ENCODE peak calls at places on chromosome 11, in four cellular contexts. W is aorta; L is naive thymus-derived CD4-positive, alpha-beta T cell; N is cardiac muscle cell. O is an unnamed sample.

GRCh38 chr11:71201231-71201630 is 51.1 kb downstream of the SHANK2 start:
- DNase-seq in W (peak; percentile 36), L (no peak), N (no peak), O (no peak)

GRCh38 chr11:74278721-74279148 is 32.7 kb downstream of the P4HA3 start:
- DNase-seq in W (peak; percentile 77), L (no peak), N (no peak), O (no peak)

GRCh38 chr11:88345408-88345807 is 7.9 kb upstream of the CTSC start:
- DNase-seq in W (no peak), L (no peak), N (no peak), O (no peak)

GRCh38 chr11:60265373-60266214 is 14.9 kb upstream of the MS4A4A start:
- DNase-seq in W (no peak), L (peak; percentile 10), N (peak; percentile 43), O (no peak)

GRCh38 chr11:129189646-129190045 is 2.5 kb downstream of the ARHGAP32 start:
- DNase-seq in W (no peak), L (no peak), N (no peak), O (no peak)

GRCh38 chr11:93000511-93001476 is 31.3 kb downstream of the MTNR1B start:
- DNase-seq in W (no peak), L (no peak), N (no peak), O (no peak)

GRCh38 chr11:101583180-101584128 is at the start of gene TRPC6:
- DNase-seq in W (peak; percentile 40), L (no peak), N (peak; percentile 52), O (peak; percentile 71)

GRCh38 chr11:95802806-95803205 is 12.5 kb downstream of the CEP57 start:
- DNase-seq in W (no peak), L (no peak), N (no peak), O (no peak)

GRCh38 chr11:101127348-101127698 is 2.3 kb downstream of the PGR start:
- DNase-seq in W (peak; percentile 56), L (no peak), N (peak; percentile 22), O (peak; percentile 20)

GRCh38 chr11:13143486-13144297 is 133.9 kb upstream of the BMAL1 start:
- DNase-seq in W (no peak), L (no peak), N (no peak), O (no peak)

GRCh38 chr11:15909937-15910598 is 446.3 kb downstream of the SOX6 start:
- DNase-seq in W (no peak), L (no peak), N (no peak), O (no peak)

GRCh38 chr11:70527429-70528045 is 129.2 kb downstream of the CTTN start:
- DNase-seq in W (peak; percentile 29), L (no peak), N (no peak), O (no peak)

GRCh38 chr11:8233691-8234424 is 29.8 kb downstream of the LMO1 start:
- DNase-seq in W (no peak), L (no peak), N (no peak), O (no peak)

GRCh38 chr11:38718659-38719058 is 2120.6 kb upstream of the RAG2 start:
- DNase-seq in W (no peak), L (no peak), N (peak; percentile 19), O (no peak)

GRCh38 chr11:108916290-108916689 is 251.4 kb downstream of the DDX10 start:
- DNase-seq in W (no peak), L (no peak), N (no peak), O (no peak)

GRCh38 chr11:82732734-82733443 is 775 bp downstream of the FAM181B start:
- DNase-seq in W (peak; percentile 49), L (peak; percentile 22), N (peak; percentile 43), O (no peak)

GRCh38 chr11:120068114-120068573 is 69.8 kb downstream of the TRIM29 start:
- DNase-seq in W (no peak), L (no peak), N (no peak), O (no peak)

GRCh38 chr11:27216268-27217149 is 146.5 kb downstream of the CCDC34 start:
- DNase-seq in W (peak; percentile 57), L (no peak), N (peak; percentile 37), O (no peak)

GRCh38 chr11:75714211-75714610 is 3.4 kb upstream of the MOGAT2 start:
- DNase-seq in W (no peak), L (no peak), N (no peak), O (no peak)

GRCh38 chr11:93903989-93904388 is 53.6 kb upstream of the VSTM5 start:
- DNase-seq in W (no peak), L (no peak), N (no peak), O (no peak)

GRCh38 chr11:40384991-40385390 is 1074.5 kb downstream of the LRRC4C start:
- DNase-seq in W (no peak), L (no peak), N (no peak), O (no peak)

GRCh38 chr11:70528794-70529580 is 130.7 kb downstream of the CTTN start:
- DNase-seq in W (peak; percentile 37), L (no peak), N (no peak), O (no peak)

GRCh38 chr11:77508031-77508430 is 34.1 kb upstream of the PAK1 start:
- DNase-seq in W (no peak), L (no peak), N (no peak), O (no peak)
- H3K4me1 ChIP-seq in W (no peaks in the 10 kb centered on the region), L (no peaks in the 10 kb centered on the region), N (peaks cover 29% of the 10 kb centered on the region), O (no peaks in the 10 kb centered on the region)

DNA sequence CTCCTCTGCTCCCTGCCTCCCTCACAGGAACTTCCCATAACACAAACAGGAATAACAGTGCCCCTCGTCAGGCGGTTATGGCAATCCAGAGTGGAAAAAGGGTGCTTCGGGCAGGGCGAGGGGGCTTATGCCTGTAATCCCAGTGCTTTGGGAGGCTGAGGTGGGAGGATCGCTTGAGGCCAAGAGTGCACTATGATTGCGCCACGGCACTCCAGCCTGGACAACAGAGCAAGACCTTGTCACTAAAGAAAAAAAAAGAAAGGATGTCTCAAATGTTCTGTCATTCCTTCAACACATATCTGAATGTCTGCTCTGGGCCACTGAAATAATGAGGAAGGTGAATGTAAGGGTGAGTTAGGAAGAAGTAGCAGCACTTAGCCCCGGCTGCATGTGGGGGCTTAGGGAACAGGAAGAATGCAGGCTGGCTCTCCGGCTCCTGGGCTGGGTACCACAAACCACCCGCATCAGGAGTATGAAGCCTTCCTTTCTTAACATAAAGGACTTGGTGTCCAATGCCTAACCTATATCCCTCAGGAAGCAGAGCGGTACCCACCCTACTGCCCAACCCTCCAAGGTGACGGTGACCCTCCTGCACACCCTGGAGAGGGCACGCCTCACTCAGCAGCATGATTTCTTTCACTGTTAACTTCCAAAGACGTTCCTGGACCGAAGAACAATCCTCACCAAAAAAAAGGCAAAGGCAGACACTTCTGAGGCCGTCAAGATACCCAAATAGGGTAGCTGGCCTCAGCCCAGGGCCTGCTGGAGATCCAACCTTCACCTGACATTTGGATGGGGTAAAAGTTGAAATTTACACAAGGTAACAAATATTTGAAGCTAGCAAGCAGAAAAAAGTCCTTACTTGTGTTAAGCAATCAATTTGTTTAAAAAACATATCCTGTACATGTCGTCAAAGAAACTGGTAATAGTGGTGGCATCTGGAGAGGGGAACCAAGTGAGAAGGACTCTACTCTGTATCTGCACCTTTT is 3.8 kb downstream of the CPT1A start:
- DNase-seq in W (no peak), L (no peak), N (no peak), O (no peak)
- H3K4me1 ChIP-seq in W (no peaks in the 10 kb centered on the region), L (peaks cover 43% of the 10 kb centered on the region), N (peaks cover 13% of the 10 kb centered on the region), O (peaks cover 5% of the 10 kb centered on the region)

DNA sequence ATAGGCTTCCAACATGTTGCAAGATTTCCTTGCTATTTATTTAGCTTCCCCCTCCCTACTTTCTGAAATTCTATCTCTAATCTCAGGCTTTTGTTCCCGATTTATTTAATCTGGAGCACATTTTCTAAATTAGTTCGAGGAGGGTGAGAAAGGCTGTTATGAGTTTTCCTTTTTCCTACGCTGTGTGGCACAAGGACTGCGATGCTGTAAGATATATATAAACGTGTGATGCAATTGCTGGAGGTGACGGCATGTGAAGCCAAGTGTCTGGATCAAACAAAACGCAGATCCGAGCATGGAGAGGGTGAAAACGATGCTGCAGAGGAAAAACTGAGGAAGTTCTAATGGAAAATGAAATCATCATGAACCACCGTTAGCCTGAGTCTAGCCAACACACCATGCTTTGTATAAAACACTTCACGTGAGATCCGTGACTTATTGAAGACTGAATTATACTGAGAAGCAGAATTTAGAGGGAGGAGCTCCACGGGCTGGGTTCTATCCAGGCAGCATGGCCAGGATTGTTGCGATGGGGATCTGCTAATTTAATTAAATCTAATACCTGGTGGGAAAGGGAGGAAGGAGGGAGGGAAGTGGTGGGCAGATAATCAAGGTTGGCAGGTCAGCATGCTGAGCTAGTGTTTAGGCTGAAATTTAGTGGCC is 4.5 kb downstream of the PKNOX2 start:
- DNase-seq in W (no peak), L (no peak), N (no peak), O (no peak)
- H3K4me1 ChIP-seq in W (no peaks in the 10 kb centered on the region), L (peaks cover 12% of the 10 kb centered on the region), N (peaks cover 52% of the 10 kb centered on the region), O (no peaks in the 10 kb centered on the region)

DNA sequence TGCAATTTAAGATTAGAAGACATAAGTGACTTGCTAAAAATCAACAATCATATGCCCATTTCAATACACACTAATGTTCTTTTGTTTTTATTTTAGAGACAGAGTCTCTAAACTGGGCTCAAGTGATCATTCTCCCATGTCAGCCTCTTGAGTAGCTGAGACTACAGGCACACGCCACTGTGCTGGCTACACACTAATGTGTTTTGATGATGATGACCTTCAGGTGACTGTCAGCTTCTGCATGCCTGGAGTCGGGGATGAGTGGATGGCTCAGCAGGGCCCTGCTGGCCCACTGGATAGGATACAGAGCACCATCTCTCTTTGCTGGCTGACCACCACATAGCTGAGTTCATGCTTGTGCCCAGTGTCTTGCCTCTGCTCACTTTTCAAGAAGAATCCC is 27.0 kb upstream of the POU2AF1 start:
- DNase-seq in W (no peak), L (no peak), N (no peak), O (no peak)
- H3K4me1 ChIP-seq in W (no peaks in the 10 kb centered on the region), L (no peaks in the 10 kb centered on the region), N (no peaks in the 10 kb centered on the region), O (no peaks in the 10 kb centered on the region)

GRCh38 chr11:17354070-17354924 is 2.7 kb downstream of the NCR3LG1 start:
- DNase-seq in W (no peak), L (peak; percentile 55), N (peak; percentile 76), O (peak; percentile 38)
- H3K4me1 ChIP-seq in W (no peaks in the 10 kb centered on the region), L (peaks cover 10% of the 10 kb centered on the region), N (peaks cover 6% of the 10 kb centered on the region), O (no peaks in the 10 kb centered on the region)

DNA sequence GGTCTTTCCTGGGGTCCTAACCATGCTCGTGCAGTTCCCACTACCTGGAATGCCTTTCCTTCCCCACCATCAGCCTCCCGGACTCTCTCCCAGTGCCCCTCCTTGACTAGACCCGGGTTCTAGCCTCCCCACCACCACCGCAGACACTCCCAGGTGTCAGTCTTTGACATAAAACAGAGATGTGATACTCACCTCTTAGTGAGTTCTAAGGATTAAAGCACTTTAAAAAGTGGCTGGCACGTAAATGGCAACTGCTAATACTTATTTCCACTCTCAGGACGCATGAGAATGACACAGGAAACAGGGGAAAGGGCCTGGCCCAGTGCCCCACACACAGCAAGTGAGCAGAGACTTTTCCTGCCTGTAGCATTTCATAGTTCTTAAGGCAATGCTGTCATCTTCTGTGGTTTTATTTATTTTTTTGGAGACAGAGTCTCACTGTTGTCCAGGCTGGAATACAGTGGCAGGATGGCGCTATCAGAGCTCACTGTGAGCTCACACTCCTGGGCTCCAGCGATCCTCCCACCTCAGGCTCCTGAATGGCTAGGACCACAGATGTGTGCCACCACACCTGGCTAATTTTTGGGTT is 1.9 kb upstream of the SLC25A45 start:
- DNase-seq in W (no peak), L (no peak), N (peak; percentile 60), O (no peak)
- H3K4me1 ChIP-seq in W (no peaks in the 10 kb centered on the region), L (peaks cover 62% of the 10 kb centered on the region), N (peaks cover 40% of the 10 kb centered on the region), O (peaks cover 5% of the 10 kb centered on the region)

O was measured in breast epithelium.